ENCODE peak calls at places on chromosomes 13 and 19, in five cellular contexts. V is mammary epithelial cell; G is fibroblast of lung; B is CD8-positive, alpha-beta T cell; I is tibial nerve. O is an unnamed sample.
A peak's percentile ranks its signal among the peaks of the same experiment; 100 is the strongest.

GRCh38 chr13:34153428-34154180 is 335.7 kb downstream of the RFC3 start:
- DNase-seq in V (no peak), G (no peak), B (no peak), I (no peak), O (no peak)

GRCh38 chr13:19155321-19155861 is 26.2 kb downstream of the TUBA3C start:
- DNase-seq in V (no peak), G (no peak), B (no peak), I (no peak), O (no peak)

GRCh38 chr13:41610426-41610825 is 153.1 kb downstream of the RGCC start:
- DNase-seq in V (peak; percentile 92), G (peak; percentile 92), B (no peak), I (no peak), O (no peak)

GRCh38 chr13:85277753-85278152 is 521.5 kb downstream of the SLITRK6 start:
- DNase-seq in V (no peak), G (peak; percentile 87), B (no peak), I (no peak), O (no peak)

GRCh38 chr19:5850743-5851293 is 431 bp downstream of the FUT3 start:
- DNase-seq in V (peak; percentile 51), G (peak; percentile 61), B (no peak), I (no peak), O (no peak)

GRCh38 chr13:46893221-46893620 is 3.6 kb downstream of the HTR2A start:
- DNase-seq in V (no peak), G (no peak), B (no peak), I (no peak), O (no peak)

GRCh38 chr13:106619688-106620555 is 52.0 kb upstream of the ARGLU1 start:
- DNase-seq in V (peak; percentile 49), G (peak; percentile 61), B (no peak), I (peak; percentile 23), O (no peak)

GRCh38 chr19:13098291-13099072 is 4.2 kb downstream of the LYL1 start:
- DNase-seq in V (no peak), G (peak; percentile 49), B (no peak), I (no peak), O (no peak)

GRCh38 chr19:15562861-15563260 is 52.2 kb upstream of the CYP4F8 start:
- DNase-seq in V (peak; percentile 26), G (no peak), B (no peak), I (no peak), O (no peak)

GRCh38 chr13:45036206-45036605 is 46.9 kb downstream of the GPALPP1 start:
- DNase-seq in V (no peak), G (no peak), B (no peak), I (no peak), O (no peak)

GRCh38 chr19:16496613-16496983 is 404 bp downstream of the C19orf44 start:
- DNase-seq in V (peak; percentile 50), G (peak; percentile 67), B (no peak), I (no peak), O (no peak)

GRCh38 chr19:5002143-5002542 is 33.2 kb downstream of the KDM4B start:
- DNase-seq in V (peak; percentile 73), G (peak; percentile 82), B (no peak), I (no peak), O (no peak)

GRCh38 chr19:31173991-31174390 is 175.2 kb downstream of the TSHZ3 start:
- DNase-seq in V (no peak), G (no peak), B (no peak), I (no peak), O (no peak)

GRCh38 chr19:13160557-13160956 is 10.3 kb downstream of the IER2 start:
- DNase-seq in V (peak; percentile 27), G (peak; percentile 53), B (no peak), I (no peak), O (no peak)

GRCh38 chr13:25291691-25292090 is 4.4 kb upstream of the MTMR6 start:
- DNase-seq in V (no peak), G (no peak), B (no peak), I (no peak), O (no peak)

GRCh38 chr13:70835349-70835748 is 727.1 kb upstream of the KLHL1 start:
- DNase-seq in V (no peak), G (no peak), B (no peak), I (no peak), O (no peak)

GRCh38 chr19:4577020-4577782 is 17.7 kb upstream of the SEMA6B start:
- DNase-seq in V (no peak), G (no peak), B (no peak), I (no peak), O (no peak)

GRCh38 chr13:107865643-107866006 is 349.7 kb downstream of the LIG4 start:
- DNase-seq in V (no peak), G (peak; percentile 32), B (no peak), I (no peak), O (no peak)

GRCh38 chr13:54029226-54029625 is 1000.6 kb downstream of the OLFM4 start:
- DNase-seq in V (peak; percentile 4), G (peak; percentile 78), B (no peak), I (no peak), O (no peak)

GRCh38 chr13:44249439-44249838 is 124.2 kb upstream of the SERP2 start:
- DNase-seq in V (peak; percentile 37), G (peak; percentile 83), B (no peak), I (peak; percentile 76), O (no peak)

GRCh38 chr13:26021956-26022355 is 29.9 kb downstream of the SHISA2 start:
- DNase-seq in V (peak; percentile 1), G (no peak), B (no peak), I (no peak), O (no peak)

GRCh38 chr19:38736413-38737280 is 7.6 kb downstream of the CAPN12 start:
- DNase-seq in V (peak; percentile 36), G (peak; percentile 45), B (peak; percentile 27), I (no peak), O (no peak)

GRCh38 chr13:107573184-107573583 is 642.2 kb downstream of the LIG4 start:
- DNase-seq in V (no peak), G (no peak), B (no peak), I (no peak), O (no peak)

GRCh38 chr13:24274452-24274971 is 34.9 kb upstream of the C1QTNF9 start:
- DNase-seq in V (peak; percentile 6), G (no peak), B (no peak), I (no peak), O (peak; percentile 39)

GRCh38 chr13:44576396-44577235 is 486 bp upstream of the TSC22D1 start:
- DNase-seq in V (no peak), G (no peak), B (no peak), I (no peak), O (no peak)

GRCh38 chr19:38850231-38850975 is 617 bp upstream of the HNRNPL start:
- DNase-seq in V (peak; percentile 100), G (peak; percentile 100), B (peak; percentile 97), I (peak; percentile 100), O (peak; percentile 99)

GRCh38 chr13:85724554-85725432 is 74.4 kb downstream of the SLITRK6 start:
- DNase-seq in V (no peak), G (no peak), B (no peak), I (no peak), O (no peak)

GRCh38 chr13:97285221-97285955 is 63.3 kb downstream of the MBNL2 start:
- DNase-seq in V (no peak), G (peak; percentile 17), B (no peak), I (no peak), O (no peak)

GRCh38 chr13:97286317-97287046 is 64.3 kb downstream of the MBNL2 start:
- DNase-seq in V (no peak), G (no peak), B (no peak), I (no peak), O (no peak)

GRCh38 chr13:97287047-97287383 is 64.9 kb downstream of the MBNL2 start:
- DNase-seq in V (no peak), G (no peak), B (no peak), I (no peak), O (no peak)

GRCh38 chr13:97289514-97290298 is 67.6 kb downstream of the MBNL2 start:
- DNase-seq in V (no peak), G (no peak), B (no peak), I (no peak), O (no peak)

GRCh38 chr13:97288486-97288900 is 66.4 kb downstream of the MBNL2 start:
- DNase-seq in V (no peak), G (no peak), B (no peak), I (no peak), O (no peak)
- H3K27ac ChIP-seq in V (no peak overlapping the region), G (no peak overlapping the region), B (no peak overlapping the region), I (no peak overlapping the region), O (no peak overlapping the region)

DNA sequence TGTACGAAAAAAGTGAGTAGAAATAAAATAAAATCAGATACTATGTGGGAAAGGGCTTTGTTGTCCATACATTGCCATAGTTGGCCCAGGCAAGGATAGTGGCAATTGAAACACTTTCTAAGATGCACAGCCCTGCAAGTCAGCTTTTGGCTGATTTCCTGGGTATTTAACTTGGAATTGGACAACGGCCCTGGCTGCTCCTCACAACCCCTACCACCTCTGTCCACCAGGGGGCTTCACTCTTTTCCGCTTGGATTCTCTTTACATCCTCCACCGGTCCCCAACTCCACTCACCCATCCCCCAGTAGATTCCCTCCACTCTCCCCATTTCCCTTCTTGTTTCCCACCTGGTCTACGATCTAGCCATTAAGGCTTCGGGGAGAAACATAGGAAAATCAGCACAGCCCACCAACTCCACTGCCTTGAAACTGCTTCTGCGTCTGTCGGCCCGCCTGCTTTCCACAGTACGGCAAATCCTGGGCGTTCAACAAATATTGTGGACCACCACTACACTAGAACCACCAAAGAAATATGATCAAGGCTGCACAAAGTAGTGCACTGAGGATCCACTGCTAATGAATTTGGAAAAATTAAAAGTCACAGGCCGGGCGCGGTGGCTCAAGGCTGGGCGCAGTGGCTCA is 48.6 kb upstream of the GTF3A start:
- DNase-seq in V (peak; percentile 19), G (peak; percentile 52), B (no peak), I (peak; percentile 67), O (peak; percentile 6)
- H3K27ac ChIP-seq in V (no peak overlapping the region), G (no peak overlapping the region), B (no peak overlapping the region), I (no peak overlapping the region), O (no peak overlapping the region)

DNA sequence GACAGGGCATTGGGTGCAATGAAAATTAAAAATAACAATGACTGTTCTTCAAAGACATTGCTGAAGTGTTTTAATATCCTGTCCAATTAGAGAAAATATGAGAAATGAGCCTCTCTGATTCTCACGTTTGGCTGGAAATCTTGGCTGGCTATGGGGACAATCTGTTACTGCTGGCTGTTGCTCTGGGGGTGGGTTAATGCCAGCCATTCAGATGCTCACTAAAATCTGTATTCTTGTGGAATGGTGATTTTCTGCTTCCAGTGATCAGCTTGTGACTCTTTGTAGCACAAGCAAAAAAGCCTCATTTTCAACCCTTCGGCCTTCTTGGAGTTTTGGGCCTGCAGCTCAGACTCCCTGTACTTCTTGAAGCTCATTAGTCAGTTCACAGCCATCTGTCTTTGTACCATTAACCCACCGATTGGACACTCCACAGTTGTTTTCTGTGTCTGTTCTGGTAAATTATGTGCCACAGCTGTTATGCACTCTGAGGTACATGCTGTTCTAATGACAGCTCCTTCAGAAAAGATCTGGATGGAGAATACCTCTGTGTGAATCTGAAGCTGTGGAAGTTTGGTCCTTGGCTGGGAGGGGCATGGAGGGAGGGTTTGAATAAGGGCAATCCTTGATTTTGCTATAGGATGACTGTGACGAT is 310.7 kb downstream of the LMO7 start:
- DNase-seq in V (no peak), G (no peak), B (no peak), I (no peak), O (no peak)
- H3K27ac ChIP-seq in V (no peak overlapping the region), G (no peak overlapping the region), B (no peak overlapping the region), I (no peak overlapping the region), O (no peak overlapping the region)

DNA sequence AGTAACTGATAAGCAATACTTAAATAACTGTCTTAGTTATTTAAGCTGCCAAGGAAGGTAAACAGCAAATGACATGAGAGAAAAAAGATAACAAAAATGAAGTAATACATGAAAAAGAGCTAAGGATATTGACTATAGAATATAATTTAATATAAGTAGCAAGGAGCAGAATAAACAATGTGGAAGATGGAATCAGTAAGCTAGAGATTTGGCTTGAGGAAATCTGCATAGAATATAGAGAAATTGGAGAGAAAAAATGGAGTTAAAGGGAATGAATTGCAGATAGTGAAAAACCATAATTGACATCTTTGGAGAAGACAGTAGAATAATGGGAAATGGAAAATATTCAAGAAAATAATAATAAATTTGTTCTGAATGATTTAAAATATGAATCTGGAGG is 127.1 kb downstream of the PDS5B start:
- DNase-seq in V (no peak), G (no peak), B (no peak), I (no peak), O (no peak)
- H3K27ac ChIP-seq in V (no peak overlapping the region), G (no peak overlapping the region), B (no peak overlapping the region), I (no peak overlapping the region), O (no peak overlapping the region)